ENCODE peak calls at places on chromosomes 13 and 19, in ten cellular contexts. V is endodermal cell, Y is mammary epithelial cell, U is upper lobe of left lung, D is heart right ventricle, X is A549, B is uterus, I is esophagus squamous epithelium, G is neural progenitor cell, C is psoas muscle. A is an unnamed sample. For H3K4me1, the result is how much of the 10 kb centered on the place peaks cover.

GRCh38 chr19:33795370-33796163 is 1.1 kb upstream of the KCTD15 start:
- DNase-seq in V (peak), Y (peak), U (peak), D (peak), X (peak), B (peak), I (no peak), G (peak), C (peak), A (no peak)

GRCh38 chr13:21673592-21674270 is 2.9 kb downstream of the FGF9 start:
- DNase-seq in V (peak), Y (peak), U (peak), D (no peak), X (peak), B (no peak), I (no peak), G (peak), C (peak), A (no peak)

GRCh38 chr13:91767681-91768080 is 369.3 kb downstream of the GPC5 start:
- DNase-seq in V (no peak), Y (no peak), U (no peak), D (no peak), X (no peak), B (no peak), I (no peak), G (no peak), C (no peak), A (no peak)

GRCh38 chr13:32811297-32811800 is 204.9 kb upstream of the KL start:
- DNase-seq in V (no peak), Y (no peak), U (no peak), D (no peak), X (no peak), B (no peak), I (no peak), G (peak), C (no peak), A (no peak)

GRCh38 chr13:48144413-48145035 is 49.6 kb upstream of the MED4 start:
- DNase-seq in V (no peak), Y (no peak), U (no peak), D (peak), X (no peak), B (peak), I (no peak), G (no peak), C (no peak), A (no peak)

GRCh38 chr13:40445557-40445990 is 220.9 kb downstream of the FOXO1 start:
- DNase-seq in V (no peak), Y (peak), U (peak), D (peak), X (no peak), B (peak), I (peak), G (no peak), C (peak), A (peak)

GRCh38 chr13:112833551-112834257 is 135.3 kb upstream of the MCF2L start:
- DNase-seq in V (peak), Y (no peak), U (no peak), D (no peak), X (no peak), B (no peak), I (no peak), G (no peak), C (no peak), A (no peak)

GRCh38 chr19:17788632-17789031 is 6.3 kb upstream of the B3GNT3 start:
- DNase-seq in V (no peak), Y (no peak), U (no peak), D (no peak), X (no peak), B (no peak), I (no peak), G (no peak), C (no peak), A (no peak)

GRCh38 chr13:82356667-82357066 is 1525.6 kb downstream of the SLITRK1 start:
- DNase-seq in V (no peak), Y (no peak), U (no peak), D (no peak), X (peak), B (no peak), I (no peak), G (peak), C (no peak), A (no peak)

GRCh38 chr19:18486746-18487145 is 35.1 kb downstream of the ELL start:
- DNase-seq in V (no peak), Y (no peak), U (no peak), D (no peak), X (no peak), B (no peak), I (no peak), G (no peak), C (no peak), A (no peak)

GRCh38 chr19:28294395-28294794 is 918.6 kb downstream of the UQCRFS1 start:
- DNase-seq in V (no peak), Y (peak), U (no peak), D (no peak), X (no peak), B (no peak), I (no peak), G (no peak), C (no peak), A (no peak)

GRCh38 chr13:67230774-67231480 is 791 bp upstream of the PCDH9 start:
- DNase-seq in V (peak), Y (peak), U (peak), D (peak), X (peak), B (peak), I (no peak), G (peak), C (peak), A (no peak)

GRCh38 chr13:24274452-24274971 is 34.9 kb upstream of the C1QTNF9 start:
- DNase-seq in V (peak), Y (peak), U (no peak), D (peak), X (no peak), B (no peak), I (no peak), G (no peak), C (no peak), A (no peak)

GRCh38 chr19:1799695-1800342 is 12.3 kb downstream of the ATP8B3 start:
- DNase-seq in V (no peak), Y (no peak), U (peak), D (no peak), X (no peak), B (no peak), I (no peak), G (no peak), C (no peak), A (no peak)

GRCh38 chr13:99471231-99472202 is 29.8 kb upstream of the TM9SF2 start:
- DNase-seq in V (no peak), Y (peak), U (no peak), D (no peak), X (no peak), B (no peak), I (no peak), G (no peak), C (no peak), A (no peak)

GRCh38 chr13:43306364-43306763 is 283.0 kb downstream of the DNAJC15 start:
- DNase-seq in V (no peak), Y (no peak), U (no peak), D (no peak), X (no peak), B (no peak), I (no peak), G (no peak), C (no peak), A (no peak)

GRCh38 chr13:43304449-43304848 is 281.1 kb downstream of the DNAJC15 start:
- DNase-seq in V (no peak), Y (no peak), U (no peak), D (no peak), X (no peak), B (no peak), I (no peak), G (no peak), C (no peak), A (no peak)

GRCh38 chr13:43303040-43303729 is 279.8 kb downstream of the DNAJC15 start:
- DNase-seq in V (peak), Y (peak), U (no peak), D (peak), X (peak), B (peak), I (no peak), G (peak), C (peak), A (no peak)

GRCh38 chr13:43305416-43305815 is 282.0 kb downstream of the DNAJC15 start:
- DNase-seq in V (no peak), Y (no peak), U (no peak), D (no peak), X (no peak), B (no peak), I (no peak), G (no peak), C (no peak), A (no peak)

GRCh38 chr13:43304945-43305344 is 281.6 kb downstream of the DNAJC15 start:
- DNase-seq in V (peak), Y (no peak), U (no peak), D (no peak), X (peak), B (no peak), I (no peak), G (no peak), C (no peak), A (no peak)
- TF ChIP-seq CTCF in V (peak), Y (no peak), U (no peak), D (no peak), X (no peak), B (no peak), I (no peak), G (peak), C (no peak), A (peak)

GRCh38 chr19:3723883-3724282 is 15.7 kb downstream of the TJP3 start:
- DNase-seq in V (no peak), Y (no peak), U (no peak), D (no peak), X (no peak), B (no peak), I (no peak), G (peak), C (no peak), A (no peak)
- H3K4me1 ChIP-seq in V (under half), Y (under half), U (under half), D (under half), X (under half), B (under half), I (under half), G (under half), C (under half), A (under half)

GRCh38 chr19:44777715-44778347 is at the start of gene CBLC:
- DNase-seq in V (peak), Y (peak), U (peak), D (no peak), X (peak), B (no peak), I (no peak), G (peak), C (no peak), A (peak)
- TF ChIP-seq CTCF in V (peak), Y (no peak), U (no peak), D (no peak), X (no peak), B (no peak), I (peak), G (peak), C (no peak), A (peak)

GRCh38 chr19:16375936-16376185 is 51.2 kb downstream of the KLF2 start:
- DNase-seq in V (no peak), Y (no peak), U (no peak), D (no peak), X (no peak), B (no peak), I (no peak), G (no peak), C (peak), A (no peak)
- H3K4me1 ChIP-seq in V (under half), Y (under half), U (half or more), D (under half), X (under half), B (under half), I (under half), G (under half), C (under half), A (under half)

GRCh38 chr19:11453468-11454341 is 18.3 kb downstream of the PRKCSH start:
- DNase-seq in V (peak), Y (no peak), U (no peak), D (no peak), X (no peak), B (no peak), I (no peak), G (peak), C (no peak), A (no peak)
- TF ChIP-seq CTCF in V (peak), Y (peak), U (no peak), D (no peak), X (peak), B (no peak), I (no peak), G (peak), C (peak), A (peak)

GRCh38 chr13:97224544-97225324 is 2.6 kb downstream of the MBNL2 start:
- DNase-seq in V (no peak), Y (peak), U (no peak), D (no peak), X (no peak), B (no peak), I (no peak), G (no peak), C (no peak), A (no peak)
- H3K4me1 ChIP-seq in V (under half), Y (under half), U (half or more), D (half or more), X (under half), B (under half), I (under half), G (under half), C (under half), A (under half)

DNA sequence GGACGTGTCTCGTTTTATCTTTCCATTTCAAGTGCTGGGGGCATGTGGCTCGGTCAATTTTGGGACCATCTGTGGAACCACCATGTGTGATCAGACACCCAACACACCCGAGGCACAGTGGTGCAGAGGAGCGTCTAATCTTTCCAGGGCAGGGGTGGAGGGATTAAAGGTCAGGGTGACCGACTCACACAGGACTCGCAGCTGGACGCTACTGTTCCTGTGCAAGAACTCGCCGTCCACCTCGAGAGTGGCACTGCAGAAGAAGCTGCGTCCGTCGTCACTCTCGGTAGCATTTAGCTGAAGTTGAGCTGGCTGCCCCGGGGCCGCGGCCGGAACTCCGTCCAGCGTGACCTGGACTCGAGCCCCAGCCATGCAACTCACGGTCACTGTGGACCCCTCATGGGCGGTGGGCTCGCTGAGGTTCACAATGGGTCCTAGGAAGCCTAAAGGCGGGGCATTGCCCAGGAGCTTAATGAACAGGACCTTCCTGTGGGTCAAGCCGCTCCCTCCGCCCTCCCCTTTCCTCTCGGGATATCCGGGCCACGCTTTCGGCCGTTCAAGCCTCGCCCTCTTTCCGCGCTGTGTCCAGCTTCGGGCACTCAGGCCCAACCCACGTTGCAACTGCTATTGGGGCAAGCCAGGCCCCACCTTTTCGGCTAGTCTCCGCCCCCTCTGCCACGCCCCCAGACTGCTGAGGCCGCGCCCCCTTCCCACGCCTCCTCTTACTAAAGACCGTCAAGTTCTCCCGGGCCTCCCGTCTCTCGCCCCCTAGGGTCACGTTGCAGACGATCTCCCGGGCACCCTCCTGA is 1.2 kb upstream of the RAVER1 start:
- DNase-seq in V (peak), Y (peak), U (peak), D (peak), X (peak), B (peak), I (peak), G (peak), C (peak), A (peak)
- TF ChIP-seq CTCF in V (peak), Y (no peak), U (no peak), D (no peak), X (no peak), B (no peak), I (no peak), G (peak), C (no peak), A (no peak)

A was measured in keratinocyte.